ENCODE peak calls at places on chromosomes 7 and 10, in four cellular contexts. One of them, this sample, is unnamed.

GRCh38 chr7:132255084-132255483 is 321.2 kb downstream of the PLXNA4 start:
- DNase-seq in activated CD4-positive, CD25-positive, alpha-beta regulatory T cell: no peak
- DNase-seq in fibroblast of gingiva: no peak
- DNase-seq in stimulated activated naive CD8-positive, alpha-beta T cell treated with anti-CD3 and anti-CD28 coated beads, Interleukin-15, amount 100 ng/mL, for 72 hours: no peak
- DNase-seq in this sample: no peak

GRCh38 chr10:59134302-59134701 is 42.1 kb upstream of the PHYHIPL start:
- DNase-seq in activated CD4-positive, CD25-positive, alpha-beta regulatory T cell: no peak
- DNase-seq in fibroblast of gingiva: no peak
- DNase-seq in stimulated activated naive CD8-positive, alpha-beta T cell treated with anti-CD3 and anti-CD28 coated beads, Interleukin-15, amount 100 ng/mL, for 72 hours: no peak
- DNase-seq in this sample: no peak

GRCh38 chr10:31949266-31949665 is 20.6 kb upstream of the ARHGAP12 start:
- DNase-seq in activated CD4-positive, CD25-positive, alpha-beta regulatory T cell: no peak
- DNase-seq in fibroblast of gingiva: no peak
- DNase-seq in stimulated activated naive CD8-positive, alpha-beta T cell treated with anti-CD3 and anti-CD28 coated beads, Interleukin-15, amount 100 ng/mL, for 72 hours: no peak
- DNase-seq in this sample: no peak

GRCh38 chr10:61869772-61870520 is 31.6 kb upstream of the ARID5B start:
- DNase-seq in activated CD4-positive, CD25-positive, alpha-beta regulatory T cell: no peak
- DNase-seq in fibroblast of gingiva: peak; percentile 31
- DNase-seq in stimulated activated naive CD8-positive, alpha-beta T cell treated with anti-CD3 and anti-CD28 coated beads, Interleukin-15, amount 100 ng/mL, for 72 hours: no peak
- DNase-seq in this sample: no peak

GRCh38 chr7:142813699-142814098 is 41.2 kb upstream of the EPHB6 start:
- DNase-seq in activated CD4-positive, CD25-positive, alpha-beta regulatory T cell: no peak
- DNase-seq in fibroblast of gingiva: no peak
- DNase-seq in stimulated activated naive CD8-positive, alpha-beta T cell treated with anti-CD3 and anti-CD28 coated beads, Interleukin-15, amount 100 ng/mL, for 72 hours: no peak
- DNase-seq in this sample: no peak

GRCh38 chr7:141409911-141410329 is 141.3 kb upstream of the AGK start:
- DNase-seq in activated CD4-positive, CD25-positive, alpha-beta regulatory T cell: no peak
- DNase-seq in fibroblast of gingiva: no peak
- DNase-seq in stimulated activated naive CD8-positive, alpha-beta T cell treated with anti-CD3 and anti-CD28 coated beads, Interleukin-15, amount 100 ng/mL, for 72 hours: no peak
- DNase-seq in this sample: no peak

GRCh38 chr10:34815174-34816066 is at the start of gene PARD3:
- DNase-seq in activated CD4-positive, CD25-positive, alpha-beta regulatory T cell: no peak
- DNase-seq in fibroblast of gingiva: peak; percentile 65
- DNase-seq in stimulated activated naive CD8-positive, alpha-beta T cell treated with anti-CD3 and anti-CD28 coated beads, Interleukin-15, amount 100 ng/mL, for 72 hours: no peak
- DNase-seq in this sample: peak; percentile 7

GRCh38 chr10:107914450-107915276 is 750.2 kb upstream of the SORCS1 start:
- DNase-seq in activated CD4-positive, CD25-positive, alpha-beta regulatory T cell: no peak
- DNase-seq in fibroblast of gingiva: no peak
- DNase-seq in stimulated activated naive CD8-positive, alpha-beta T cell treated with anti-CD3 and anti-CD28 coated beads, Interleukin-15, amount 100 ng/mL, for 72 hours: no peak
- DNase-seq in this sample: no peak

This sample was measured in naive thymus-derived CD4-positive, alpha-beta T cell.